ENCODE peak calls at places on chromosomes 13 and 19, in eight cellular contexts. T, W, O, F, S, B, Q and V are unnamed samples.

GRCh38 chr13:97307882-97308624 is 85.9 kb downstream of the MBNL2 start:
- DNase-seq in W (no peak), B (peak), Q (no peak), S (peak), T (no peak), O (no peak), F (no peak), V (peak)

GRCh38 chr13:43300817-43301216 is 277.4 kb downstream of the DNAJC15 start:
- DNase-seq in B (peak), F (no peak), W (no peak), Q (no peak), T (no peak), O (no peak), S (peak), V (no peak)

GRCh38 chr13:48138270-48138669 is 43.4 kb upstream of the MED4 start:
- DNase-seq in B (no peak), W (no peak), O (no peak), S (no peak), T (no peak), F (no peak), Q (no peak), V (no peak)

GRCh38 chr13:95207769-95208366 is 93.4 kb downstream of the ABCC4 start:
- DNase-seq in T (no peak), W (no peak), F (no peak), B (no peak), O (no peak), Q (no peak), S (no peak), V (no peak)

GRCh38 chr19:28542394-28543243 is 670.3 kb downstream of the UQCRFS1 start:
- DNase-seq in T (no peak), B (no peak), Q (no peak), S (no peak), O (no peak), F (no peak), W (no peak), V (no peak)

GRCh38 chr19:15293751-15294505 is 38.4 kb downstream of the BRD4 start:
- DNase-seq in O (no peak), W (no peak), F (no peak), Q (no peak), T (no peak), B (peak), S (no peak), V (no peak)

GRCh38 chr13:96460571-96460970 is 370.7 kb downstream of the HS6ST3 start:
- DNase-seq in O (no peak), S (no peak), Q (no peak), W (no peak), T (no peak), B (no peak), F (no peak), V (no peak)

GRCh38 chr19:48501446-48501960 is 10.1 kb downstream of the LMTK3 start:
- DNase-seq in T (peak), B (no peak), Q (peak), S (no peak), W (peak), O (peak), F (peak), V (no peak)

GRCh38 chr13:112693831-112694497 is 4.1 kb downstream of the ATP11A start:
- DNase-seq in W (no peak), Q (peak), S (peak), B (peak), T (peak), O (peak), F (peak), V (peak)

GRCh38 chr13:93872948-93873347 is 606.5 kb downstream of the DCT start:
- DNase-seq in B (no peak), O (no peak), F (no peak), T (no peak), Q (no peak), S (no peak), W (no peak), V (no peak)

GRCh38 chr19:55440411-55441105 is 2.5 kb downstream of the SHISA7 start:
- DNase-seq in S (no peak), O (no peak), B (no peak), Q (no peak), W (no peak), F (no peak), T (no peak), V (no peak)

GRCh38 chr13:27641711-27642502 is 20.2 kb downstream of the POLR1D start:
- DNase-seq in S (no peak), T (no peak), Q (no peak), B (no peak), F (peak), W (no peak), O (no peak), V (no peak)

GRCh38 chr19:33705090-33705847 is 83.5 kb downstream of the CHST8 start:
- DNase-seq in B (no peak), S (no peak), W (no peak), F (no peak), Q (peak), O (no peak), T (peak), V (no peak)

GRCh38 chr13:106096661-106097092 is 438.8 kb downstream of the EFNB2 start:
- DNase-seq in S (peak), O (no peak), B (no peak), W (no peak), F (no peak), Q (no peak), T (no peak), V (no peak)

GRCh38 chr13:57491318-57491717 is 140.2 kb upstream of the PCDH17 start:
- DNase-seq in T (no peak), W (no peak), F (no peak), S (no peak), B (no peak), Q (no peak), O (no peak), V (no peak)

GRCh38 chr13:77810430-77810829 is 108.2 kb downstream of the EDNRB start:
- DNase-seq in S (peak), O (no peak), T (no peak), Q (no peak), F (no peak), B (peak), W (no peak), V (no peak)

GRCh38 chr13:40974460-40975407 is 44.4 kb downstream of the ELF1 start:
- DNase-seq in S (peak), Q (no peak), F (peak), W (no peak), O (no peak), T (peak), B (peak), V (no peak)

GRCh38 chr19:38023245-38023644 is 116.2 kb downstream of the SIPA1L3 start:
- DNase-seq in O (no peak), F (no peak), T (no peak), Q (no peak), W (no peak), B (peak), S (peak), V (no peak)

GRCh38 chr13:20608438-20609020 is 41.6 kb downstream of the IFT88 start:
- DNase-seq in F (no peak), B (no peak), O (no peak), S (no peak), W (no peak), Q (no peak), T (no peak), V (no peak)

GRCh38 chr19:50858896-50859295 is 4.2 kb downstream of the KLK3 start:
- DNase-seq in S (no peak), B (no peak), Q (peak), O (no peak), F (no peak), T (no peak), W (no peak), V (no peak)

GRCh38 chr13:46165485-46166220 is 16.3 kb downstream of the LCP1 start:
- DNase-seq in Q (no peak), O (no peak), B (no peak), W (no peak), T (no peak), S (no peak), F (no peak), V (no peak)

GRCh38 chr19:29476528-29476927 is 49.3 kb upstream of the VSTM2B start:
- DNase-seq in W (no peak), F (no peak), B (no peak), T (no peak), Q (no peak), S (no peak), O (no peak), V (no peak)

GRCh38 chr19:10315335-10316214 is at the start of gene FDX2:
- DNase-seq in B (peak), S (peak), Q (peak), F (peak), W (peak), O (peak), T (peak), V (peak)
- TF ChIP-seq POLR2A in B (no peak), S (peak), Q (no peak), F (no peak), W (peak), O (no peak), T (no peak), V (peak)

DNA sequence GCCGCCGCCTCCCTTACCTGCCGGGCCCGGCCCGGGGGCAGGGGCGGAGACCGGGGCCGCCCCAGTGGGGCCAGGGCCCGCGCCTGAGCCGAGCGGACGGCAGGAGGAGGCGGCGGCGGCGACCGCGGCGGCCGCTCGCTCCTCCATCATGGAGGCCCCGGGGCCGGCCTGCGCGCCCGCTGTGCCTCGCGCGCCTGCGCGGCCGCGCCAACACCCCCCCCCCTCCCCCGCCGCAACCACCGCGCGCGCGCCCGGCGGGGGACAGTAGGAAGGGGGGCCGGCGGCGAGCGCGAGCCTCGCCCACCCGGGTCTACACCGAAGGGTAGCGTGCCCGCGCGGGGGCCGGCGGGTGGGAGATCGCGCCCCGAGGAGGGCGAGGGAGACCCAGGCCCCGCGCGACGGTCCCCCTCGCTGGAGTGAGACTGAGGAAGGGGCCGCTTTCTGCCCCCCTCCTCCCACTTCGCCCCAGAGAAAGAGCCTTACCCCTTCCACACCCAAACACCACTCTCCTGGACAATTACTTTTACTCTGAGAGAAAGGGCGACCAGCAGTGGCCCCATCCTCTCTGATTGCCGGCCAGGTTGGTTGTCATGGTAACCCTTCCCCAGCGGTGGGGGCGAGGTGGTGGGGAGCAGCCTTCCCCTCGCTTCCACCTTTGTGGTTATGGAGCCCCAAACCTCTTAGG is at the start of gene STRN4:
- DNase-seq in B (no peak), T (no peak), W (no peak), O (peak), Q (peak), F (no peak), S (no peak), V (peak)
- TF ChIP-seq POLR2A in B (peak), T (no peak), W (no peak), O (no peak), Q (no peak), F (peak), S (peak), V (peak)

DNA sequence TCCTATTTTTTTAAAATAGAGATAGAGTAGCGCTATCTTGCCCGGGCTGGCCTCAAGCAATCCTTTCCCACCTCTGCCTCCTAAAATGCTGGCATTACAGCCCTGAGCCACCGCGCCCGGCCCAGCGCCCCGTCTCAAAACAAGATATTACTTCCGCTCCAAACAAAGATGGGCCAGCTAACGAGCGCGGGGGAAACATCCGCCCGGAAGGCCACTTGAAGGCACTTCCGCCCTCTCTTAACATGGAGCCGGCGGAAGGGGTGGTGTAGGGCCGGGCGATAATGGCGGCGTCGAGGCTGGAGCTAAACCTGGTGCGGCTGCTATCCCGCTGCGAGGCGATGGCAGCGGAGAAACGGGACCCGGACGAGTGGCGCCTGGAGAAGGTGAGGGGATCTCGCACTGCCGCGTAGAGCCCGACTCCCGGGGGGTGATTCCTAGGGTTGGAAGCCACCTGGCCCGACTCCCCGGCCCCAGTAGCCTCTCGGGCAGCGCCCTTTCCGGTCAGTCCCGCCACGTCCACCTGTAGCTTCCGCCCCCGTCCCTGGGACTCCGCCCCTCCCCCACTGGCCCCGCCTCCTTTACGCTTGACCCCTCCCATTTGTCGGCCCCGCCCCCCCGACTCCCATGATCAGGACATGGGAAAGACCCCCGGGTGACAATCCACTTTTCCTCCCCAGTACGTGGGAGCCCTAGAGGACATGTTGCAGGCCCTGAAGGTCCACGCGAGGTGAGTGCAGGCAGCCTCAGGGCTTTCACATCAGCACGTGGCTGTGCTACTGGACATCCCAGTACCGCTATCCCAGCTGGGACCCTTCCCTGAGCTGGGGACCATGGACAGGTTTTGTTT is at the start of gene USE1:
- DNase-seq in F (peak), B (peak), Q (peak), S (peak), O (peak), T (peak), W (peak), V (peak)
- TF ChIP-seq POLR2A in F (peak), B (peak), Q (peak), S (peak), O (no peak), T (no peak), W (peak), V (peak)

GRCh38 chr19:3607398-3608078 is 863 bp upstream of the TBXA2R start:
- DNase-seq in B (no peak), S (peak), Q (no peak), O (no peak), W (no peak), T (peak), F (peak), V (peak)
- TF ChIP-seq POLR2A in B (no peak), S (no peak), Q (no peak), O (no peak), W (no peak), T (no peak), F (no peak), V (no peak)

DNA sequence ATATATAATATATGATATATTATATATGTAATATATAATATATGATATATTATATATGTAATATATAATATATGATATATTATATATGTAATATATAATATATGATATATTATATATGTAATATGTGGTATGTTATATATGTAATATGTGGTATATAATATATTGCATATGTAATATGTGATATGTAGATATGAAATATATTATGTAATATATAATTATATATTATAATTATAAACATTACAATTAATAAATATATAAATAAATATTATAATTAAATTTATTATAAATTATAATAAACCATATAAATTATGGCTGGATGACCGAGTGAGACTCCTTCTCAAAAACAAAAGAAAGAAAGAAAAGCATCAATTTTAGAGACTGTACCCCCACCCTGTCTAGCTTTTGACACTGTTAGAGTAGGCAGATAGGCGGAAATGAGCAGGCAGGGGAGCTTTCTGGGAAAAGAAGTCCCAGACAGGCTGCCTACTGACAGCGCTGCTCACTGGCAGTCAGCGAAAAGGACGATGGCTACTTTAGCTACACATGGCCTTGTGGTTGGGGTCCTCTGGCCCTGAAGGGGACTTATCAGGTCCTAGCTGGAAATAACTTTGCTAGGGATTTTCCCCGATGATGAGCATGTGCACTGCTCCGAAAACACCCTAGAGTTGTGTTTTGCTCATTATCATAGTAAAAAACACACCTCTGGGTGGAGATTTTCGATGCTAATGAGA is 19.7 kb downstream of the C3 start:
- DNase-seq in W (no peak), O (no peak), F (no peak), B (no peak), T (no peak), Q (peak), S (no peak), V (no peak)
- TF ChIP-seq POLR2A in W (no peak), O (no peak), F (no peak), B (no peak), T (no peak), Q (no peak), S (no peak), V (no peak)

GRCh38 chr19:44986389-44986788 is 14.9 kb upstream of the RELB start:
- DNase-seq in Q (no peak), B (no peak), F (no peak), T (no peak), W (no peak), O (no peak), S (no peak), V (no peak)

GRCh38 chr19:44984005-44984404 is 17.3 kb upstream of the RELB start:
- DNase-seq in O (no peak), W (no peak), F (no peak), Q (no peak), S (no peak), T (no peak), B (no peak), V (no peak)

GRCh38 chr19:44988896-44989563 is 12.2 kb upstream of the RELB start:
- DNase-seq in S (peak), O (peak), W (no peak), T (peak), Q (peak), B (peak), F (peak), V (peak)

GRCh38 chr19:44987148-44987675 is 14.1 kb upstream of the RELB start:
- DNase-seq in O (no peak), S (no peak), Q (no peak), W (no peak), B (no peak), T (no peak), F (no peak), V (no peak)

DNA sequence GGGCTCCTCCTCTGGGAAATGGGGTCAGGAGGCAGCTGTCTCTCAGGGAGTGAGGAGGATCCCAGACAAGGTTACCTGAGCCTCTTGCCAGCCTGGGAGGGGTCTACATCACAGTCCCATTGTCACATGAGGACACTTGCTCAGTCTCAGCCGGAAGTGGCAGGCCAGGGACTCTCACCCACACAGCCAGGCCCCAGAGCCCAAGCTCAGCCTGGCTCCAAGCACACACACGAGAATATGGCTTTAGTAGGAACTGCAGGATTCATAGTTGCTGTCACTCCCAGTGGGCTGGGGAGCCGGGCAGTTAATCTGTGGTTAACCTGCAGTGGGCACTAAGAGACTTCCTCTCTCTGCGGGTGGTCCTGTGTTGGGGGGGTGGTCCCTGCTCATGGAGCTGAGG is 15.8 kb upstream of the RELB start:
- DNase-seq in T (no peak), B (no peak), W (no peak), S (no peak), O (no peak), Q (no peak), F (no peak), V (no peak)
- TF ChIP-seq POLR2A in T (no peak), B (no peak), W (no peak), S (no peak), O (no peak), Q (no peak), F (no peak), V (no peak)

GRCh38 chr13:33286143-33286542 is 588 bp upstream of the STARD13 start:
- DNase-seq in O (no peak), W (no peak), T (peak), F (peak), S (no peak), Q (no peak), B (no peak), V (no peak)

GRCh38 chr13:33284916-33285315 is 639 bp downstream of the STARD13 start:
- DNase-seq in Q (no peak), B (no peak), T (no peak), F (no peak), O (no peak), S (peak), W (no peak), V (no peak)

GRCh38 chr13:33287142-33287882 is 1.8 kb upstream of the STARD13 start:
- DNase-seq in O (no peak), S (no peak), Q (no peak), W (no peak), T (no peak), B (no peak), F (no peak), V (no peak)

GRCh38 chr13:33284016-33284415 is 1.5 kb downstream of the STARD13 start:
- DNase-seq in Q (no peak), T (no peak), S (peak), O (no peak), F (no peak), W (no peak), B (peak), V (no peak)

GRCh38 chr13:33285420-33286124 is at the start of gene STARD13:
- DNase-seq in T (peak), F (peak), W (peak), Q (peak), O (peak), B (peak), S (peak), V (peak)
- TF ChIP-seq POLR2A in T (no peak), F (peak), W (peak), Q (peak), O (no peak), B (peak), S (peak), V (peak)

GRCh38 chr19:13554506-13555235 is 48.4 kb upstream of the CACNA1A start:
- DNase-seq in T (no peak), O (no peak), W (no peak), B (no peak), Q (no peak), S (no peak), F (no peak), V (no peak)
- TF ChIP-seq POLR2A in T (no peak), O (no peak), W (no peak), B (no peak), Q (no peak), S (no peak), F (no peak), V (no peak)

GRCh38 chr19:2736550-2737190 is 3.1 kb downstream of the SLC39A3 start:
- DNase-seq in T (no peak), O (no peak), F (no peak), S (no peak), Q (no peak), B (no peak), W (no peak), V (no peak)
- TF ChIP-seq POLR2A in T (no peak), O (no peak), F (no peak), S (no peak), Q (no peak), B (no peak), W (no peak), V (no peak)